ENCODE peak calls at places on chromosome 21, in eight cellular contexts. One of them, this sample, is unnamed.

GRCh38 chr21:15192243-15192642 is 127.4 kb upstream of the NRIP1 start:
- DNase-seq in heart left ventricle: no peak
- DNase-seq in cardiac muscle cell: peak
- DNase-seq in neural crest cell: no peak
- DNase-seq in endothelial cell: no peak
- DNase-seq in omental fat pad: no peak
- DNase-seq in endodermal cell: no peak
- DNase-seq in heart right ventricle: no peak
- DNase-seq in this sample: no peak

GRCh38 chr21:33644383-33645074 is 2.2 kb downstream of the ITSN1 start:
- DNase-seq in heart left ventricle: no peak
- DNase-seq in cardiac muscle cell: peak
- DNase-seq in neural crest cell: no peak
- DNase-seq in endothelial cell: no peak
- DNase-seq in omental fat pad: no peak
- DNase-seq in endodermal cell: peak
- DNase-seq in heart right ventricle: no peak
- DNase-seq in this sample: no peak

GRCh38 chr21:38802050-38803026 is 3.4 kb upstream of the ETS2 start:
- DNase-seq in heart left ventricle: no peak
- DNase-seq in cardiac muscle cell: no peak
- DNase-seq in neural crest cell: no peak
- DNase-seq in endothelial cell: no peak
- DNase-seq in omental fat pad: no peak
- DNase-seq in endodermal cell: no peak
- DNase-seq in heart right ventricle: no peak
- DNase-seq in this sample: no peak

GRCh38 chr21:38773108-38774061 is 32.3 kb upstream of the ETS2 start:
- DNase-seq in heart left ventricle: no peak
- DNase-seq in cardiac muscle cell: peak
- DNase-seq in neural crest cell: no peak
- DNase-seq in endothelial cell: no peak
- DNase-seq in omental fat pad: no peak
- DNase-seq in endodermal cell: no peak
- DNase-seq in heart right ventricle: peak
- DNase-seq in this sample: no peak

GRCh38 chr21:38433516-38433915 is 64.8 kb downstream of the ERG start:
- DNase-seq in heart left ventricle: no peak
- DNase-seq in cardiac muscle cell: no peak
- DNase-seq in neural crest cell: no peak
- DNase-seq in endothelial cell: no peak
- DNase-seq in omental fat pad: no peak
- DNase-seq in endodermal cell: no peak
- DNase-seq in heart right ventricle: no peak
- DNase-seq in this sample: no peak

GRCh38 chr21:39020751-39021474 is 162.3 kb downstream of the PSMG1 start:
- DNase-seq in heart left ventricle: peak
- DNase-seq in cardiac muscle cell: peak
- DNase-seq in neural crest cell: no peak
- DNase-seq in endothelial cell: peak
- DNase-seq in omental fat pad: no peak
- DNase-seq in endodermal cell: peak
- DNase-seq in heart right ventricle: no peak
- DNase-seq in this sample: no peak

GRCh38 chr21:26939532-26940181 is 27.2 kb downstream of the ADAMTS5 start:
- DNase-seq in heart left ventricle: no peak
- DNase-seq in cardiac muscle cell: no peak
- DNase-seq in neural crest cell: no peak
- DNase-seq in endothelial cell: no peak
- DNase-seq in omental fat pad: no peak
- DNase-seq in endodermal cell: no peak
- DNase-seq in heart right ventricle: no peak
- DNase-seq in this sample: no peak

GRCh38 chr21:14864211-14865021 is 200.4 kb downstream of the NRIP1 start:
- DNase-seq in heart left ventricle: peak
- DNase-seq in cardiac muscle cell: peak
- DNase-seq in neural crest cell: peak
- DNase-seq in endothelial cell: peak
- DNase-seq in omental fat pad: peak
- DNase-seq in endodermal cell: peak
- DNase-seq in heart right ventricle: peak
- DNase-seq in this sample: no peak

GRCh38 chr21:38289697-38290096 is 32.9 kb downstream of the KCNJ15 start:
- DNase-seq in heart left ventricle: no peak
- DNase-seq in cardiac muscle cell: peak
- DNase-seq in neural crest cell: no peak
- DNase-seq in endothelial cell: no peak
- DNase-seq in omental fat pad: no peak
- DNase-seq in endodermal cell: no peak
- DNase-seq in heart right ventricle: no peak
- DNase-seq in this sample: no peak

GRCh38 chr21:46080171-46081021 is 17.5 kb upstream of the COL6A2 start:
- DNase-seq in heart left ventricle: peak
- DNase-seq in cardiac muscle cell: peak
- DNase-seq in neural crest cell: no peak
- DNase-seq in endothelial cell: no peak
- DNase-seq in omental fat pad: no peak
- DNase-seq in endodermal cell: peak
- DNase-seq in heart right ventricle: peak
- DNase-seq in this sample: peak

GRCh38 chr21:46317710-46318463 is 5.8 kb downstream of the C21orf58 start:
- DNase-seq in heart left ventricle: peak
- DNase-seq in cardiac muscle cell: no peak
- DNase-seq in neural crest cell: no peak
- DNase-seq in endothelial cell: no peak
- DNase-seq in omental fat pad: no peak
- DNase-seq in endodermal cell: peak
- DNase-seq in heart right ventricle: peak
- DNase-seq in this sample: no peak

GRCh38 chr21:21295303-21295702 is 297.1 kb downstream of the NCAM2 start:
- DNase-seq in heart left ventricle: no peak
- DNase-seq in cardiac muscle cell: no peak
- DNase-seq in neural crest cell: no peak
- DNase-seq in endothelial cell: no peak
- DNase-seq in omental fat pad: no peak
- DNase-seq in endodermal cell: no peak
- DNase-seq in heart right ventricle: no peak
- DNase-seq in this sample: no peak

GRCh38 chr21:28444131-28444530 is 548.5 kb downstream of the LTN1 start:
- DNase-seq in heart left ventricle: no peak
- DNase-seq in cardiac muscle cell: peak
- DNase-seq in neural crest cell: no peak
- DNase-seq in endothelial cell: no peak
- DNase-seq in omental fat pad: no peak
- DNase-seq in endodermal cell: no peak
- DNase-seq in heart right ventricle: no peak
- DNase-seq in this sample: no peak

GRCh38 chr21:38759286-38759872 is 46.4 kb upstream of the ETS2 start:
- DNase-seq in heart left ventricle: no peak
- DNase-seq in cardiac muscle cell: peak
- DNase-seq in neural crest cell: no peak
- DNase-seq in endothelial cell: no peak
- DNase-seq in omental fat pad: no peak
- DNase-seq in endodermal cell: no peak
- DNase-seq in heart right ventricle: no peak
- DNase-seq in this sample: no peak

GRCh38 chr21:17674106-17674505 is 61.4 kb upstream of the BTG3 start:
- DNase-seq in heart left ventricle: no peak
- DNase-seq in cardiac muscle cell: no peak
- DNase-seq in neural crest cell: no peak
- DNase-seq in endothelial cell: no peak
- DNase-seq in omental fat pad: no peak
- DNase-seq in endodermal cell: no peak
- DNase-seq in heart right ventricle: no peak
- DNase-seq in this sample: no peak

GRCh38 chr21:46031484-46031883 is 49.9 kb downstream of the COL6A1 start:
- DNase-seq in heart left ventricle: no peak
- DNase-seq in cardiac muscle cell: no peak
- DNase-seq in neural crest cell: no peak
- DNase-seq in endothelial cell: no peak
- DNase-seq in omental fat pad: no peak
- DNase-seq in endodermal cell: no peak
- DNase-seq in heart right ventricle: no peak
- DNase-seq in this sample: no peak

GRCh38 chr21:24705201-24705600 is 902.1 kb downstream of the MRPL39 start:
- DNase-seq in heart left ventricle: no peak
- DNase-seq in cardiac muscle cell: no peak
- DNase-seq in neural crest cell: no peak
- DNase-seq in endothelial cell: no peak
- DNase-seq in omental fat pad: no peak
- DNase-seq in endodermal cell: no peak
- DNase-seq in heart right ventricle: no peak
- DNase-seq in this sample: no peak

DNA sequence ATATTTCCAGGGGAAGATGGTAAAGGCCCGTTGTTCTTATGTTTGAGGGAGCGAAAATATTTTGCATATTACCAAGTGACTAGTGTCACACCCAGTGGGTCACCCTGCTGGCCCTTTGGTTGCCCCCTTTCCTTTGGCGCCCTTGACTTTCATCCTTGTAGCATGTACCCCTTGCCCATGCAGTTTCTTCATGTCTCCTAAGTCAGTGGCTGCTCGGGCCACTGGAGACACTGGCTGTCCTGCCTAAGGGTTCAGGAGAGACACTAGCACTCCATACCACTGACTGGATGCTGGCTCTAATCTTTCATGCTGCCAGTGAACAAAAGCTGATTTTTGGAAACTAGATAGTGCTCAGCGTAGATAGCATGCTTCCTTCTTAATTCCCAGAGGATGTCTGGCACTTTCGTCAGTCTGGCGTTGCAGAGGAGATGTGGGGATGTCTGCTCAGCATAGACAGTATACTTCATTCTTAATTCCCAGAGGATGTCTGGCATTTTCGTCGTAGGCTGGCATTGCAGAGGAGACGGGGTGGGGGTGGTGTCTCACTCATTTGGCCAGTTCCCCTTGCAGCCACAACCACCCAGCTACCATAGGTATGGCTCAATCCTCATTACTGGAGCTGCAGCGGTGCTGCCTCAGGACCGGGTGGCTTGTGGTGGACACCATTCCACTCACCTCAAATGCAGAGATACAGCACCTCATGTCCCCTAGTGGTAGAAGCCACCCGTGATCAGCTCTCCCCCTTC is 770.9 kb upstream of the TPTE start:
- DNase-seq in heart left ventricle: no peak
- DNase-seq in cardiac muscle cell: no peak
- DNase-seq in neural crest cell: no peak
- DNase-seq in endothelial cell: no peak
- DNase-seq in omental fat pad: no peak
- DNase-seq in endodermal cell: no peak
- DNase-seq in heart right ventricle: no peak
- DNase-seq in this sample: no peak
- TF ChIP-seq CTCF in heart left ventricle: no peak
- TF ChIP-seq CTCF in cardiac muscle cell: no peak
- TF ChIP-seq CTCF in neural crest cell: no peak
- TF ChIP-seq CTCF in endothelial cell: no peak
- TF ChIP-seq CTCF in omental fat pad: no peak
- TF ChIP-seq CTCF in endodermal cell: no peak
- TF ChIP-seq CTCF in heart right ventricle: no peak
- TF ChIP-seq CTCF in this sample: no peak

DNA sequence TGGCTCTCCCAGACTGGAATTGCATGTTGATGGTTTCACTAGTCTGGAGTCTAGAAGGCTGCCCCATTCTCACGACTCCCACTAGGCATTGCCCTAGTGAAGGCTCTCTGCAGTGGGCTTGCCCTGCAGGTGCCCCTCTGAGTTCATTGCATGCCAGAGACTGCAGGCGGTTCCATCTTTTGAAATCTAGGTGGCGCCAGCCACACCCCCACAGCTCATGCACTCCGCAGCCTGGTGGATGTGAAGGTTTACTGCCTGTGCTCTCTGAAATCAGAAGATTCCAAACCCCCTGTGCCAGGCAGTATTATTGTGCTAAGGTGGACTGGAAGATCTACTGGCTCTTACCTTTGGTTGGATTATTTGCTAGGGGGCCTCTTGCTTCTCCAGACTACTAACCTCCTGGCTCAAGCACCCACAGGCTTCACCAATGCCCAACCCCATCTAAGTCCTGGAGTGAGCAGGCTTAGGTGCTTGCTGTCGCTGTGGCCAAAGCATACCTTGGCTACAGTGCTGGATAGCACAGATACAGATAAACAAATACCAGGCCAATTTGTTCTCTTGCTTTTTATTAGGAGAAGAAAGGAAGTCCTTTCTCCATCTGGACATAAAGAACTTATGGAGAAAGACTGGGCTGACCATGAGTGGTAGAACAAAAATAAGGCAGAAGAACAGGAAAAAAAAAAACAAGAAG is 83.5 kb upstream of the SIM2 start:
- DNase-seq in heart left ventricle: no peak
- DNase-seq in cardiac muscle cell: no peak
- DNase-seq in neural crest cell: no peak
- DNase-seq in endothelial cell: no peak
- DNase-seq in omental fat pad: no peak
- DNase-seq in endodermal cell: peak
- DNase-seq in heart right ventricle: no peak
- DNase-seq in this sample: no peak
- TF ChIP-seq CTCF in heart left ventricle: no peak
- TF ChIP-seq CTCF in cardiac muscle cell: peak
- TF ChIP-seq CTCF in neural crest cell: no peak
- TF ChIP-seq CTCF in endothelial cell: peak
- TF ChIP-seq CTCF in omental fat pad: no peak
- TF ChIP-seq CTCF in endodermal cell: peak
- TF ChIP-seq CTCF in heart right ventricle: no peak
- TF ChIP-seq CTCF in this sample: peak

DNA sequence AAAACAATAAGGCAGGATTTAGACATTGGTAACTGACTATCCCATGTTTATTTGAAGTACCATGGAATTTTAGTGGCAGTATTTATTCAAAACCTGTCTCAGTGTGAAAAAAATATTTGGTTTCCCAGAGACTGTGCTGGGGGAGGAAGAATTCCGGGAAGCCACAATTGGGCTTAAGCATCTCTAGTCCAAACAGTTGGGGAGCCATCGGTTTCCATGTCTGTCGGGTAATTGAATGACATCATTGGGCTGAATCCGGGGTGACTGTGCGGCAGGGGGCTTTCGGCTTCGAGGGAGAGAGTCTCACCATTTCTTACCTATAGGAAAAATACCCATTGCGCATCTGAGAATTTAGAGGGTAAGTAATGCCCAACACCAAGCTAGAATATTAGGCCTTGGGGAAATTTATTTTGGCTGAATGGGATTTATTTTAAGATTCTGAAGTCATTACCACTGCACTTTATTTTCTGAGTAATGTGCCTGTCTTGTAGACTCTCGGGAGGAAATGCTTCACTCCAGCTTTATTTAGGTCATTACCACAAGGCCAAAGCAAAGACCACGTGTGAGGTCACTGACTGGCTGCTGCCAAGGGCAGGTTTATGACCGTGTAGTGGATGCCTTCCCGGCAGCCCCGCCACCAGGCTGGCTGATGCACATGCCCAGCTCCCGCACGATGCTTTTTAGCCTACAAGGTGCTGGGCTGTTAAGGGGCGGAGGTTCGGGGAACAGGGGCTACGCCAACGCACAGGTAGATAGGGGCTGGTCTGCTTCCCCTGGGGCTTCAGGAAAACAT is 23.1 kb upstream of the UMODL1 start:
- DNase-seq in heart left ventricle: no peak
- DNase-seq in cardiac muscle cell: peak
- DNase-seq in neural crest cell: no peak
- DNase-seq in endothelial cell: no peak
- DNase-seq in omental fat pad: no peak
- DNase-seq in endodermal cell: no peak
- DNase-seq in heart right ventricle: no peak
- DNase-seq in this sample: no peak
- TF ChIP-seq CTCF in heart left ventricle: no peak
- TF ChIP-seq CTCF in cardiac muscle cell: no peak
- TF ChIP-seq CTCF in neural crest cell: no peak
- TF ChIP-seq CTCF in endothelial cell: no peak
- TF ChIP-seq CTCF in omental fat pad: no peak
- TF ChIP-seq CTCF in endodermal cell: no peak
- TF ChIP-seq CTCF in heart right ventricle: no peak
- TF ChIP-seq CTCF in this sample: no peak

GRCh38 chr21:25936776-25937175 is 202.0 kb downstream of the GABPA start:
- DNase-seq in heart left ventricle: no peak
- DNase-seq in cardiac muscle cell: no peak
- DNase-seq in neural crest cell: no peak
- DNase-seq in endothelial cell: no peak
- DNase-seq in omental fat pad: no peak
- DNase-seq in endodermal cell: no peak
- DNase-seq in heart right ventricle: no peak
- DNase-seq in this sample: no peak
- TF ChIP-seq CTCF in heart left ventricle: no peak
- TF ChIP-seq CTCF in cardiac muscle cell: no peak
- TF ChIP-seq CTCF in neural crest cell: no peak
- TF ChIP-seq CTCF in endothelial cell: no peak
- TF ChIP-seq CTCF in omental fat pad: no peak
- TF ChIP-seq CTCF in endodermal cell: no peak
- TF ChIP-seq CTCF in heart right ventricle: no peak
- TF ChIP-seq CTCF in this sample: no peak